ENCODE peak calls at places on chromosomes 6 and 20, in five cellular contexts. One of them, this sample, is unnamed.

GRCh38 chr6:139334791-139335446 is 39.5 kb downstream of the CITED2 start:
- DNase-seq in RWPE1: peak
- DNase-seq in CD8-positive, alpha-beta T cell: no peak
- DNase-seq in NB4: peak
- DNase-seq in Calu3: no peak
- DNase-seq in this sample: no peak

GRCh38 chr6:125743604-125744003 is 5.8 kb upstream of the HEY2 start:
- DNase-seq in NB4: no peak
- DNase-seq in CD8-positive, alpha-beta T cell: no peak
- DNase-seq in RWPE1: no peak
- DNase-seq in Calu3: no peak
- DNase-seq in this sample: no peak

GRCh38 chr6:159203304-159204005 is 34.3 kb downstream of the FNDC1 start:
- DNase-seq in RWPE1: peak
- DNase-seq in Calu3: no peak
- DNase-seq in CD8-positive, alpha-beta T cell: no peak
- DNase-seq in NB4: no peak
- DNase-seq in this sample: no peak

GRCh38 chr6:1063671-1064355 is 248.1 kb upstream of the FOXQ1 start:
- DNase-seq in NB4: no peak
- DNase-seq in RWPE1: peak
- DNase-seq in CD8-positive, alpha-beta T cell: no peak
- DNase-seq in Calu3: peak
- DNase-seq in this sample: no peak

GRCh38 chr6:163943647-163944395 is 529.3 kb downstream of the QKI start:
- DNase-seq in Calu3: no peak
- DNase-seq in RWPE1: no peak
- DNase-seq in CD8-positive, alpha-beta T cell: no peak
- DNase-seq in NB4: no peak
- DNase-seq in this sample: no peak

GRCh38 chr6:2020909-2021308 is 224.5 kb downstream of the GMDS start:
- DNase-seq in CD8-positive, alpha-beta T cell: no peak
- DNase-seq in NB4: peak
- DNase-seq in Calu3: no peak
- DNase-seq in RWPE1: peak
- DNase-seq in this sample: no peak

GRCh38 chr20:58711266-58712051 is 18.9 kb downstream of the NPEPL1 start:
- DNase-seq in CD8-positive, alpha-beta T cell: peak
- DNase-seq in Calu3: no peak
- DNase-seq in NB4: peak
- DNase-seq in RWPE1: no peak
- DNase-seq in this sample: no peak

GRCh38 chr6:1609662-1610496 is at the start of gene FOXC1:
- DNase-seq in RWPE1: peak
- DNase-seq in CD8-positive, alpha-beta T cell: no peak
- DNase-seq in Calu3: peak
- DNase-seq in NB4: peak
- DNase-seq in this sample: peak

GRCh38 chr6:170208171-170208601 is 82.7 kb downstream of the DLL1 start:
- DNase-seq in RWPE1: no peak
- DNase-seq in NB4: no peak
- DNase-seq in CD8-positive, alpha-beta T cell: peak
- DNase-seq in Calu3: no peak
- DNase-seq in this sample: no peak

GRCh38 chr20:47187450-47188195 is 168.9 kb downstream of the ZMYND8 start:
- DNase-seq in NB4: no peak
- DNase-seq in CD8-positive, alpha-beta T cell: peak
- DNase-seq in Calu3: no peak
- DNase-seq in RWPE1: no peak
- DNase-seq in this sample: no peak

GRCh38 chr6:70135219-70135769 is 167.6 kb downstream of the COL9A1 start:
- DNase-seq in RWPE1: no peak
- DNase-seq in Calu3: no peak
- DNase-seq in CD8-positive, alpha-beta T cell: no peak
- DNase-seq in NB4: no peak
- DNase-seq in this sample: no peak

GRCh38 chr6:137161975-137162374 is 11.5 kb downstream of the IL22RA2 start:
- DNase-seq in Calu3: no peak
- DNase-seq in CD8-positive, alpha-beta T cell: no peak
- DNase-seq in RWPE1: peak
- DNase-seq in NB4: no peak
- DNase-seq in this sample: no peak

GRCh38 chr6:13573669-13574110 is 711 bp upstream of the SIRT5 start:
- DNase-seq in CD8-positive, alpha-beta T cell: peak
- DNase-seq in RWPE1: peak
- DNase-seq in NB4: no peak
- DNase-seq in Calu3: peak
- DNase-seq in this sample: no peak

GRCh38 chr6:167683028-167683862 is 143.5 kb upstream of the AFDN start:
- DNase-seq in NB4: no peak
- DNase-seq in RWPE1: peak
- DNase-seq in CD8-positive, alpha-beta T cell: no peak
- DNase-seq in Calu3: peak
- DNase-seq in this sample: no peak

GRCh38 chr6:13484138-13484708 is 3.2 kb downstream of the GFOD1 start:
- DNase-seq in Calu3: no peak
- DNase-seq in CD8-positive, alpha-beta T cell: no peak
- DNase-seq in RWPE1: no peak
- DNase-seq in NB4: peak
- DNase-seq in this sample: no peak

GRCh38 chr6:56521988-56522387 is 120.7 kb downstream of the DST start:
- DNase-seq in NB4: no peak
- DNase-seq in RWPE1: no peak
- DNase-seq in CD8-positive, alpha-beta T cell: no peak
- DNase-seq in Calu3: no peak
- DNase-seq in this sample: no peak

GRCh38 chr6:170046786-170047626 is 243.9 kb downstream of the DLL1 start:
- DNase-seq in CD8-positive, alpha-beta T cell: no peak
- DNase-seq in RWPE1: no peak
- DNase-seq in Calu3: no peak
- DNase-seq in NB4: peak
- DNase-seq in this sample: no peak

GRCh38 chr6:100517633-100518032 is 52.9 kb upstream of the SIM1 start:
- DNase-seq in CD8-positive, alpha-beta T cell: no peak
- DNase-seq in RWPE1: no peak
- DNase-seq in Calu3: no peak
- DNase-seq in NB4: no peak
- DNase-seq in this sample: no peak

GRCh38 chr6:5782783-5783567 is 223.8 kb downstream of the NRN1 start:
- DNase-seq in NB4: no peak
- DNase-seq in RWPE1: no peak
- DNase-seq in Calu3: peak
- DNase-seq in CD8-positive, alpha-beta T cell: no peak
- DNase-seq in this sample: no peak

GRCh38 chr20:43243672-43244269 is 54.1 kb upstream of the PTPRT start:
- DNase-seq in NB4: peak
- DNase-seq in Calu3: peak
- DNase-seq in CD8-positive, alpha-beta T cell: no peak
- DNase-seq in RWPE1: no peak
- DNase-seq in this sample: no peak

GRCh38 chr6:22042713-22043112 is 254.1 kb downstream of the PRL start:
- DNase-seq in CD8-positive, alpha-beta T cell: no peak
- DNase-seq in Calu3: peak
- DNase-seq in NB4: no peak
- DNase-seq in RWPE1: no peak
- DNase-seq in this sample: no peak

GRCh38 chr20:37398750-37399621 is 53.0 kb downstream of the SRC start:
- DNase-seq in CD8-positive, alpha-beta T cell: no peak
- DNase-seq in RWPE1: no peak
- DNase-seq in Calu3: no peak
- DNase-seq in NB4: no peak
- DNase-seq in this sample: no peak

GRCh38 chr6:72182337-72183246 is 296.2 kb downstream of the RIMS1 start:
- DNase-seq in RWPE1: peak
- DNase-seq in NB4: no peak
- DNase-seq in CD8-positive, alpha-beta T cell: no peak
- DNase-seq in Calu3: peak
- DNase-seq in this sample: no peak

GRCh38 chr6:16901777-16902176 is 140.5 kb upstream of the ATXN1 start:
- DNase-seq in Calu3: peak
- DNase-seq in NB4: no peak
- DNase-seq in CD8-positive, alpha-beta T cell: no peak
- DNase-seq in RWPE1: peak
- DNase-seq in this sample: no peak

GRCh38 chr6:168217880-168218537 is 101.6 kb downstream of the DACT2 start:
- DNase-seq in NB4: no peak
- DNase-seq in Calu3: no peak
- DNase-seq in CD8-positive, alpha-beta T cell: no peak
- DNase-seq in RWPE1: no peak
- DNase-seq in this sample: no peak

GRCh38 chr20:47361268-47361665 is 4.8 kb upstream of the ZMYND8 start:
- DNase-seq in CD8-positive, alpha-beta T cell: no peak
- DNase-seq in NB4: no peak
- DNase-seq in Calu3: no peak
- DNase-seq in RWPE1: no peak
- DNase-seq in this sample: no peak

GRCh38 chr6:158008894-158009891 is 27.5 kb downstream of the SYNJ2 start:
- DNase-seq in NB4: peak
- DNase-seq in RWPE1: no peak
- DNase-seq in Calu3: no peak
- DNase-seq in CD8-positive, alpha-beta T cell: peak
- DNase-seq in this sample: no peak

GRCh38 chr6:16576391-16577368 is 184.6 kb downstream of the ATXN1 start:
- DNase-seq in RWPE1: no peak
- DNase-seq in CD8-positive, alpha-beta T cell: no peak
- DNase-seq in NB4: no peak
- DNase-seq in Calu3: peak
- DNase-seq in this sample: no peak

GRCh38 chr6:138654715-138655634 is 118.6 kb upstream of the CCDC28A start:
- DNase-seq in RWPE1: peak
- DNase-seq in NB4: peak
- DNase-seq in CD8-positive, alpha-beta T cell: no peak
- DNase-seq in Calu3: peak
- DNase-seq in this sample: no peak

GRCh38 chr6:34068462-34069044 is 77.3 kb downstream of the GRM4 start:
- DNase-seq in RWPE1: no peak
- DNase-seq in NB4: no peak
- DNase-seq in Calu3: no peak
- DNase-seq in CD8-positive, alpha-beta T cell: no peak
- DNase-seq in this sample: no peak

GRCh38 chr6:10305740-10306423 is 109.0 kb downstream of the TFAP2A start:
- DNase-seq in CD8-positive, alpha-beta T cell: no peak
- DNase-seq in Calu3: no peak
- DNase-seq in NB4: no peak
- DNase-seq in RWPE1: no peak
- DNase-seq in this sample: no peak

GRCh38 chr6:165774903-165775608 is 112.0 kb upstream of the PDE10A start:
- DNase-seq in RWPE1: no peak
- DNase-seq in CD8-positive, alpha-beta T cell: no peak
- DNase-seq in NB4: no peak
- DNase-seq in Calu3: peak
- DNase-seq in this sample: no peak

DNA sequence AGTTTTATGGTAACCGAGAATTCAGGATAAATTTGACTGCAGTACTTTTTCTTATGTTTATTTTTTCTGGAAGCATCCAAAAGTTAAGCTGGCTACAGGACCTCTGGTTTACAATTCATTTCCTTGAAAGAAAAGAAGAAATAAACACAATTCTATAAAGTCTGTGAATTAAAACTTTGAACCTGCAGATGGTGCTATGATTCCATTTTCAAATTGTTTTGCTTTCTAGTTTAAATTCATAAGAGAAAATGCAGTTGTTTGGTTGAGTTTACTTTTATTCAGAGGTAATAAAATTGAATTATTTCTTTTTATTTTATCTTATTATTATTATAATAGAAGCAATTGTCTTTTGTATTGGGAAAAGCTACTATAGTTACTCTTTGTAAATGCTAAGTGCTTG is 1.8 kb upstream of the VIP start:
- DNase-seq in NB4: peak
- DNase-seq in CD8-positive, alpha-beta T cell: no peak
- DNase-seq in RWPE1: no peak
- DNase-seq in Calu3: no peak
- DNase-seq in this sample: no peak
- TF ChIP-seq CTCF in NB4: no peak
- TF ChIP-seq CTCF in CD8-positive, alpha-beta T cell: no peak
- TF ChIP-seq CTCF in RWPE1: peak
- TF ChIP-seq CTCF in Calu3: no peak
- TF ChIP-seq CTCF in this sample: no peak

DNA sequence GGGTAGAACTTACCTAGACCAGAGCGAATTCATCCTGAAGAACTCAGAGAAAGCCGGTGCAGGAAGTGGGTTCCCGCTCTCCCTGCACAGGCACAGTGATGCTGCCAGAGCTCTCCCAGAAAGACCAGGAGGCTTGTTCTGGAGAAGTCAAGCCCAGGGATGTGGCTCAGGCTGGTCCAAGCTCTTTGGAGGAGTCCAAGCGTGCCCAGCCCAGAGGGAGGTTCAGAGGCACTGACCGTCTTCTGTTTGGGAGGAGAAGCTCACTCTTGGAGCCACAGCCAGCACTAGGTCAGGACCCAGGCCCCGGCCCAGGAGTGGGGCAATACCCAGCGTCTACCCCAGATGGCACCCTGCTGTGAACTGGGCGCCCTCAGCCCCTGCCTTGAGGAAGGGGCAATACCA is 1.5 kb upstream of the PMEPA1 start:
- DNase-seq in CD8-positive, alpha-beta T cell: no peak
- DNase-seq in Calu3: peak
- DNase-seq in NB4: no peak
- DNase-seq in RWPE1: no peak
- DNase-seq in this sample: no peak
- TF ChIP-seq CTCF in CD8-positive, alpha-beta T cell: no peak
- TF ChIP-seq CTCF in Calu3: peak
- TF ChIP-seq CTCF in NB4: no peak
- TF ChIP-seq CTCF in RWPE1: no peak
- TF ChIP-seq CTCF in this sample: no peak

GRCh38 chr6:85775883-85776282 is 133.2 kb upstream of the SYNCRIP start:
- DNase-seq in Calu3: peak
- DNase-seq in NB4: no peak
- DNase-seq in RWPE1: no peak
- DNase-seq in CD8-positive, alpha-beta T cell: no peak
- DNase-seq in this sample: no peak
- TF ChIP-seq CTCF in Calu3: no peak
- TF ChIP-seq CTCF in NB4: no peak
- TF ChIP-seq CTCF in RWPE1: no peak
- TF ChIP-seq CTCF in CD8-positive, alpha-beta T cell: no peak
- TF ChIP-seq CTCF in this sample: no peak

GRCh38 chr6:14861491-14861943 is 384.4 kb upstream of the JARID2 start:
- DNase-seq in RWPE1: no peak
- DNase-seq in NB4: peak
- DNase-seq in CD8-positive, alpha-beta T cell: peak
- DNase-seq in Calu3: no peak
- DNase-seq in this sample: no peak
- TF ChIP-seq CTCF in RWPE1: no peak
- TF ChIP-seq CTCF in NB4: no peak
- TF ChIP-seq CTCF in CD8-positive, alpha-beta T cell: no peak
- TF ChIP-seq CTCF in Calu3: no peak
- TF ChIP-seq CTCF in this sample: no peak

DNA sequence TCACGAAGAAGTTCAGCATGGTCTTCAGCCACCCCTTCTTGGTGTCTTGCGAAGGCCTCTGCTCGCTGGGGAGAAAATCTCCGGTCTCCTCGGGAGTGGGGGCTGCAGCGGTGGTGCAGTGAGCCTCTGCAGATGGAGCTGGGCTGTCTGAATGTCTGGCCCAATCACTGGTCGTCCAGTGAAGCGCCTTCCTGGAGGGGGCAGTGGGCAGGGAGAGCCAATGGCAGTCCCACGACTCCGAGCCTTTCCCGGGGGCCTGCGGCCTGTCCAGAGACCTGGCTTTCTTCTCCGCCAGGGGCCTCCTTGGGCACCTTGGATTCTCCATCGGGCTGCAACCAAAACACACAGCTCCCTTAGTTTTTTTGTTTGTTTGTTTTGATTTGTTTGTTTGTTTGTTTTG is 6.3 kb downstream of the BNIP5 start:
- DNase-seq in RWPE1: no peak
- DNase-seq in Calu3: no peak
- DNase-seq in NB4: no peak
- DNase-seq in CD8-positive, alpha-beta T cell: no peak
- DNase-seq in this sample: no peak
- TF ChIP-seq CTCF in RWPE1: no peak
- TF ChIP-seq CTCF in Calu3: no peak
- TF ChIP-seq CTCF in NB4: no peak
- TF ChIP-seq CTCF in CD8-positive, alpha-beta T cell: no peak
- TF ChIP-seq CTCF in this sample: no peak

This sample was measured in activated B cell treated with CpG ODN at 0.5 μM for 24 hours.